ENCODE peak calls at places on chromosomes 16 and 17, in eight cellular contexts. M is iPS DF 19.7; H is tibial nerve; A is NCI-H1092; J is stimulated activated CD4-positive, alpha-beta T cell treated with anti-CD3 and anti-CD28 coated beads, Interleukin-4, amount 100 ng/mL, for 1 hour; K is C1 segment of cervical spinal cord; D is activated gamma-delta T cell treated with Interleukin-2 at 50 U/mL for 16 hours; T is NCI-H1694 treated with DMSO at 0.1 percent for 48 hours. E is an unnamed sample.

GRCh38 chr17:45228121-45228941 is 6.6 kb downstream of the FMNL1 start:
- DNase-seq in J (no peak), A (peak), K (no peak), H (no peak), M (no peak), D (no peak), T (peak), E (no peak)

GRCh38 chr17:27525836-27526235 is 69.6 kb downstream of the KSR1 start:
- DNase-seq in T (no peak), D (no peak), M (no peak), J (no peak), A (no peak), H (no peak), K (no peak), E (no peak)

GRCh38 chr17:17567631-17568030 is 23.9 kb downstream of the PEMT start:
- DNase-seq in M (no peak), J (no peak), D (no peak), H (peak), K (peak), T (peak), A (peak), E (peak)

GRCh38 chr16:64982581-64982980 is 139.3 kb downstream of the CDH11 start:
- DNase-seq in A (no peak), M (no peak), K (no peak), D (no peak), T (no peak), J (no peak), H (no peak), E (peak)

GRCh38 chr17:82097187-82097918 is 683 bp downstream of the FASN start:
- DNase-seq in A (no peak), M (no peak), K (no peak), T (no peak), J (peak), H (no peak), D (peak), E (no peak)

GRCh38 chr16:57022445-57022844 is 33.1 kb downstream of the NLRC5 start:
- DNase-seq in J (no peak), T (no peak), A (no peak), D (no peak), M (no peak), H (no peak), K (no peak), E (no peak)

GRCh38 chr16:62021295-62021694 is 14.9 kb downstream of the CDH8 start:
- DNase-seq in M (no peak), D (no peak), J (no peak), A (no peak), T (no peak), H (no peak), K (no peak), E (no peak)

GRCh38 chr16:87487361-87487924 is 5.4 kb downstream of the ZCCHC14 start:
- DNase-seq in D (no peak), J (peak), H (no peak), A (no peak), M (peak), T (no peak), K (no peak), E (no peak)

GRCh38 chr17:62869885-62870580 is 61.9 kb upstream of the MARCHF10 start:
- DNase-seq in M (peak), D (no peak), A (peak), T (peak), K (no peak), H (no peak), J (no peak), E (peak)

GRCh38 chr17:13597723-13598347 is 3.9 kb downstream of the HS3ST3A1 start:
- DNase-seq in T (no peak), K (no peak), H (peak), A (no peak), D (peak), M (no peak), J (peak), E (no peak)

GRCh38 chr16:68887107-68887506 is 43.8 kb downstream of the TANGO6 start:
- DNase-seq in K (no peak), D (no peak), J (no peak), H (no peak), A (no peak), T (no peak), M (no peak), E (no peak)

GRCh38 chr16:50603206-50604064 is 55.2 kb downstream of the NKD1 start:
- DNase-seq in A (no peak), M (no peak), D (no peak), K (no peak), J (no peak), T (no peak), H (no peak), E (peak)

GRCh38 chr17:75476274-75476673 is 19.8 kb downstream of the TMEM94 start:
- DNase-seq in H (no peak), K (no peak), A (no peak), D (no peak), J (no peak), T (no peak), M (no peak), E (no peak)

GRCh38 chr16:22216191-22216831 is 10.2 kb downstream of the EEF2K start:
- DNase-seq in M (no peak), T (no peak), K (no peak), J (no peak), D (no peak), A (no peak), H (no peak), E (no peak)

GRCh38 chr16:57564571-57565270 is 22.3 kb downstream of the ADGRG5 start:
- DNase-seq in K (no peak), J (no peak), D (no peak), H (no peak), T (no peak), A (no peak), M (no peak), E (no peak)

GRCh38 chr16:2764718-2765117 is 12.3 kb downstream of the SRRM2 start:
- DNase-seq in M (no peak), D (no peak), A (no peak), K (no peak), J (no peak), T (no peak), H (no peak), E (no peak)

GRCh38 chr17:41621916-41622315 is 2.5 kb downstream of the KRT17 start:
- DNase-seq in K (no peak), M (no peak), T (no peak), D (no peak), A (no peak), J (no peak), H (no peak), E (no peak)